ENCODE peak calls at places on chromosomes 2 and 18, in eight cellular contexts. Y is HepG2, Z is K562, R is NB4, D is OCI-LY7, K is kidney, Q is AG09319, A is neural crest cell. O is an unnamed sample.

GRCh38 chr2:217795706-217796465 is 206.9 kb downstream of the TNS1 start:
- DNase-seq in Y (no peak), Z (no peak), R (no peak), D (no peak), K (no peak), Q (no peak), A (no peak), O (no peak)

GRCh38 chr2:162118166-162119031 is 33.6 kb downstream of the GCG start:
- DNase-seq in Y (no peak), Z (no peak), R (no peak), D (no peak), K (no peak), Q (peak; percentile 52), A (no peak), O (no peak)

GRCh38 chr18:24497052-24497754 is 36.8 kb downstream of the HRH4 start:
- DNase-seq in Y (no peak), Z (no peak), R (no peak), D (no peak), K (no peak), Q (no peak), A (no peak), O (no peak)

GRCh38 chr2:217930783-217931563 is 71.8 kb downstream of the TNS1 start:
- DNase-seq in Y (no peak), Z (no peak), R (no peak), D (no peak), K (no peak), Q (no peak), A (no peak), O (no peak)

GRCh38 chr2:136238552-136239346 is 120.8 kb upstream of the CXCR4 start:
- DNase-seq in Y (no peak), Z (no peak), R (peak; percentile 91), D (peak; percentile 97), K (peak; percentile 58), Q (no peak), A (no peak), O (no peak)

GRCh38 chr2:222797308-222797707 is 63.5 kb upstream of the ACSL3 start:
- DNase-seq in Y (peak; percentile 74), Z (peak; percentile 29), R (peak; percentile 34), D (peak; percentile 39), K (no peak), Q (peak; percentile 20), A (no peak), O (no peak)

GRCh38 chr2:232974431-232974830 is 38.6 kb downstream of the NGEF start:
- DNase-seq in Y (no peak), Z (no peak), R (no peak), D (no peak), K (no peak), Q (no peak), A (no peak), O (peak; percentile 14)

GRCh38 chr2:178514664-178515063 is 34.4 kb downstream of the PLEKHA3 start:
- DNase-seq in Y (no peak), Z (no peak), R (peak; percentile 21), D (no peak), K (no peak), Q (no peak), A (no peak), O (no peak)

GRCh38 chr18:56647071-56647470 is 4.1 kb upstream of the WDR7 start:
- DNase-seq in Y (no peak), Z (no peak), R (no peak), D (no peak), K (no peak), Q (no peak), A (no peak), O (no peak)

GRCh38 chr2:208268553-208268952 is 2.5 kb downstream of the PIKFYVE start:
- DNase-seq in Y (no peak), Z (no peak), R (peak; percentile 30), D (no peak), K (no peak), Q (no peak), A (no peak), O (no peak)

GRCh38 chr2:65669574-65669973 is 237.2 kb upstream of the SPRED2 start:
- DNase-seq in Y (no peak), Z (no peak), R (no peak), D (no peak), K (no peak), Q (no peak), A (no peak), O (no peak)

GRCh38 chr18:45109271-45109670 is 428.6 kb downstream of the SETBP1 start:
- DNase-seq in Y (no peak), Z (no peak), R (no peak), D (no peak), K (no peak), Q (no peak), A (no peak), O (no peak)

GRCh38 chr2:112916145-112916571 is 5.2 kb downstream of the IL37 start:
- DNase-seq in Y (no peak), Z (no peak), R (no peak), D (no peak), K (no peak), Q (no peak), A (no peak), O (no peak)

GRCh38 chr2:96665083-96665569 is 22.6 kb downstream of the FER1L5 start:
- DNase-seq in Y (peak; percentile 27), Z (no peak), R (peak; percentile 93), D (no peak), K (no peak), Q (peak; percentile 97), A (no peak), O (no peak)

GRCh38 chr2:127884436-127884835 is 1.3 kb downstream of the AMMECR1L start:
- DNase-seq in Y (no peak), Z (no peak), R (no peak), D (no peak), K (no peak), Q (no peak), A (no peak), O (no peak)

GRCh38 chr2:13858626-13859025 is 773.9 kb upstream of the LRATD1 start:
- DNase-seq in Y (no peak), Z (no peak), R (no peak), D (no peak), K (no peak), Q (no peak), A (no peak), O (no peak)

GRCh38 chr18:32289480-32290075 is 99.7 kb downstream of the MEP1B start:
- DNase-seq in Y (peak; percentile 66), Z (peak; percentile 44), R (peak; percentile 63), D (peak; percentile 36), K (no peak), Q (peak; percentile 44), A (peak; percentile 57), O (no peak)

GRCh38 chr18:63238711-63239110 is 80.9 kb downstream of the BCL2 start:
- DNase-seq in Y (no peak), Z (no peak), R (no peak), D (no peak), K (no peak), Q (no peak), A (no peak), O (no peak)

GRCh38 chr2:46431481-46432235 is 47.7 kb upstream of the TMEM247 start:
- DNase-seq in Y (no peak), Z (no peak), R (peak; percentile 11), D (no peak), K (no peak), Q (no peak), A (no peak), O (no peak)

GRCh38 chr2:234334146-234334545 is 162.7 kb downstream of the ARL4C start:
- DNase-seq in Y (no peak), Z (no peak), R (no peak), D (no peak), K (no peak), Q (no peak), A (no peak), O (no peak)

GRCh38 chr2:38700113-38700780 is 34.3 kb downstream of the GALM start:
- DNase-seq in Y (no peak), Z (no peak), R (no peak), D (no peak), K (no peak), Q (no peak), A (no peak), O (no peak)

GRCh38 chr2:27717070-27717453 is 53.4 kb downstream of the SLC4A1AP start:
- DNase-seq in Y (no peak), Z (no peak), R (peak; percentile 50), D (no peak), K (no peak), Q (no peak), A (no peak), O (no peak)

GRCh38 chr2:113979172-113980128 is 89.6 kb downstream of the ACTR3 start:
- DNase-seq in Y (no peak), Z (peak; percentile 24), R (peak; percentile 14), D (peak; percentile 13), K (peak; percentile 82), Q (no peak), A (no peak), O (no peak)

GRCh38 chr2:79855264-79856006 is 342.6 kb downstream of the CTNNA2 start:
- DNase-seq in Y (no peak), Z (no peak), R (no peak), D (no peak), K (no peak), Q (no peak), A (no peak), O (no peak)

GRCh38 chr2:190159453-190159852 is 96.9 kb upstream of the MSTN start:
- DNase-seq in Y (no peak), Z (no peak), R (no peak), D (no peak), K (no peak), Q (no peak), A (no peak), O (no peak)

GRCh38 chr2:108194409-108195132 is 45.2 kb upstream of the SULT1C3 start:
- DNase-seq in Y (no peak), Z (no peak), R (peak; percentile 18), D (no peak), K (no peak), Q (no peak), A (no peak), O (no peak)
- TF ChIP-seq CTCF in Y (peak; percentile 28), Z (no peak), R (peak; percentile 7), D (peak; percentile 83), K (no peak), Q (peak; percentile 31), A (peak; percentile 74), O (peak; percentile 86)

GRCh38 chr2:29782087-29782486 is 139.3 kb downstream of the ALK start:
- DNase-seq in Y (no peak), Z (no peak), R (no peak), D (no peak), K (no peak), Q (no peak), A (no peak), O (no peak)
- TF ChIP-seq CTCF in Y (no peak), Z (no peak), R (no peak), D (no peak), K (no peak), Q (no peak), A (no peak), O (no peak)

DNA sequence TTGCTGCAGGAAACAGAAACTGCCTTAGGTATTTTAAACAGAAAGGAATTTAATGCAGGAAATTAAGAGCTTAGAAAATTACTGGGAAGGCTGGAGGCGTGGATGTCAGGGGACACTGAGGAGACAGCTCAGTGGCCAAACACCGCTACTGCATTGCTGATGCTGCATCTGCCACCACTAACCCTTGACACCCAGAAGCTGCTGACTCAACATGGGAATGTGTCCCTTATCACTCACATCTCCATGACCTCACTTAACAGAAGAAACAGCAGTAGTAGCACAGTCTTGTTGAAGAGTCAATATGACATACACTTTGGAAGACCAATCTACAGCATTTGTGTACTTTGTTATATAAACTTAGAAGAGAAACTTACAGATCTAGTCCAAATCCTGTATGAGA is 906.1 kb downstream of the SLC4A3 start:
- DNase-seq in Y (peak; percentile 32), Z (no peak), R (peak; percentile 22), D (no peak), K (no peak), Q (no peak), A (no peak), O (no peak)
- TF ChIP-seq CTCF in Y (no peak), Z (no peak), R (peak; percentile 35), D (peak; percentile 24), K (no peak), Q (no peak), A (peak; percentile 61), O (peak; percentile 61)

GRCh38 chr2:230762317-230762896 is 49.8 kb downstream of the CAB39 start:
- DNase-seq in Y (peak; percentile 65), Z (peak; percentile 25), R (peak; percentile 58), D (peak; percentile 53), K (no peak), Q (no peak), A (peak; percentile 16), O (no peak)
- TF ChIP-seq CTCF in Y (peak; percentile 75), Z (peak; percentile 48), R (peak; percentile 59), D (peak; percentile 79), K (peak; percentile 34), Q (peak; percentile 41), A (peak; percentile 58), O (peak; percentile 69)